ENCODE peak calls at places on chromosomes 3 and 15, in nine cellular contexts. B is activated CD4-positive, alpha-beta T cell treated with anti-CD3 and anti-CD28 coated beads, Interleukin-2, amount 10 ng/mL, durations not matched to agents 7 days and 5 days; N is GM19239; M is astrocyte; S is sigmoid colon; R is effector CD4-positive, alpha-beta T cell; W is HS-5; X is T follicular helper cell; J is H9. C is an unnamed sample.

GRCh38 chr3:153783804-153784203 is 337.4 kb upstream of the ARHGEF26 start:
- DNase-seq in B (no peak), N (no peak), M (no peak), S (no peak), R (no peak), W (no peak), X (no peak), J (no peak), C (no peak)

GRCh38 chr15:42911058-42911592 is 9.5 kb downstream of the TTBK2 start:
- DNase-seq in B (no peak), N (no peak), M (peak; percentile 16), S (no peak), R (no peak), W (peak; percentile 75), X (no peak), J (no peak), C (no peak)

GRCh38 chr3:41195970-41196369 is 3.3 kb upstream of the CTNNB1 start:
- DNase-seq in B (no peak), N (no peak), M (no peak), S (no peak), R (no peak), W (no peak), X (no peak), J (no peak), C (no peak)

GRCh38 chr3:143170043-143170442 is 50.5 kb downstream of the CHST2 start:
- DNase-seq in B (no peak), N (no peak), M (no peak), S (no peak), R (no peak), W (no peak), X (no peak), J (no peak), C (no peak)

GRCh38 chr15:71440479-71441071 is 325.3 kb downstream of the THSD4 start:
- DNase-seq in B (no peak), N (no peak), M (peak; percentile 57), S (no peak), R (no peak), W (peak; percentile 47), X (no peak), J (no peak), C (peak; percentile 43)

GRCh38 chr3:152258448-152259302 is 10.1 kb upstream of the MBNL1 start:
- DNase-seq in B (peak; percentile 67), N (no peak), M (peak; percentile 98), S (peak; percentile 85), R (peak; percentile 73), W (peak; percentile 92), X (peak; percentile 66), J (no peak), C (peak; percentile 89)

GRCh38 chr3:130242850-130243569 is 102.5 kb upstream of the COL6A5 start:
- DNase-seq in B (no peak), N (no peak), M (no peak), S (no peak), R (no peak), W (no peak), X (no peak), J (no peak), C (no peak)

GRCh38 chr15:62940755-62941361 is 101.7 kb upstream of the TPM1 start:
- DNase-seq in B (no peak), N (no peak), M (peak; percentile 97), S (peak; percentile 92), R (no peak), W (peak; percentile 74), X (no peak), J (no peak), C (peak; percentile 66)

GRCh38 chr3:65778966-65779365 is 259.8 kb downstream of the MAGI1 start:
- DNase-seq in B (no peak), N (no peak), M (peak; percentile 61), S (no peak), R (no peak), W (peak; percentile 6), X (no peak), J (no peak), C (peak; percentile 53)

GRCh38 chr3:124592658-124593441 is 137.4 kb upstream of the UMPS start:
- DNase-seq in B (no peak), N (no peak), M (no peak), S (no peak), R (no peak), W (no peak), X (no peak), J (no peak), C (no peak)

GRCh38 chr3:35900079-35900478 is 260.8 kb downstream of the ARPP21 start:
- DNase-seq in B (no peak), N (no peak), M (no peak), S (no peak), R (no peak), W (no peak), X (no peak), J (no peak), C (no peak)

GRCh38 chr15:64009241-64009640 is 37.0 kb downstream of the DAPK2 start:
- DNase-seq in B (no peak), N (no peak), M (no peak), S (no peak), R (no peak), W (no peak), X (no peak), J (no peak), C (no peak)

GRCh38 chr15:90915808-90916440 is 12.8 kb downstream of the MAN2A2 start:
- DNase-seq in B (no peak), N (no peak), M (no peak), S (peak; percentile 85), R (no peak), W (no peak), X (no peak), J (no peak), C (no peak)

GRCh38 chr15:79027532-79028410 is 62.8 kb downstream of the RASGRF1 start:
- DNase-seq in B (no peak), N (no peak), M (no peak), S (no peak), R (no peak), W (no peak), X (no peak), J (no peak), C (no peak)

GRCh38 chr3:4350789-4351163 is 47.6 kb downstream of the SETMAR start:
- DNase-seq in B (peak; percentile 79), N (peak; percentile 60), M (peak; percentile 55), S (no peak), R (peak; percentile 31), W (peak; percentile 31), X (peak; percentile 16), J (no peak), C (peak; percentile 48)

GRCh38 chr15:44735482-44736260 is 657 bp upstream of the TRIM69 start:
- DNase-seq in B (peak; percentile 38), N (no peak), M (no peak), S (peak; percentile 69), R (no peak), W (no peak), X (no peak), J (no peak), C (no peak)

GRCh38 chr3:4061854-4062360 is 241.3 kb upstream of the SETMAR start:
- DNase-seq in B (no peak), N (no peak), M (no peak), S (no peak), R (no peak), W (no peak), X (no peak), J (no peak), C (no peak)

GRCh38 chr15:94287794-94288246 is 56.5 kb downstream of the MCTP2 start:
- DNase-seq in B (peak; percentile 70), N (peak; percentile 25), M (no peak), S (no peak), R (no peak), W (no peak), X (no peak), J (no peak), C (no peak)

GRCh38 chr3:46449755-46450552 is 14.8 kb downstream of the LTF start:
- DNase-seq in B (no peak), N (no peak), M (no peak), S (no peak), R (no peak), W (no peak), X (no peak), J (peak; percentile 47), C (no peak)

GRCh38 chr3:49460188-49460885 is 9.7 kb upstream of the DAG1 start:
- DNase-seq in B (no peak), N (no peak), M (no peak), S (no peak), R (no peak), W (no peak), X (no peak), J (no peak), C (no peak)

GRCh38 chr3:13548696-13549512 is at the start of gene FBLN2:
- DNase-seq in B (no peak), N (no peak), M (no peak), S (peak; percentile 71), R (no peak), W (no peak), X (no peak), J (peak; percentile 71), C (no peak)

GRCh38 chr3:177681852-177682251 is 484.6 kb upstream of the TBL1XR1 start:
- DNase-seq in B (no peak), N (no peak), M (no peak), S (no peak), R (no peak), W (no peak), X (no peak), J (no peak), C (no peak)

GRCh38 chr3:184175981-184176376 is 1.3 kb downstream of the AP2M1 start:
- DNase-seq in B (no peak), N (no peak), M (no peak), S (no peak), R (no peak), W (no peak), X (no peak), J (no peak), C (no peak)

GRCh38 chr3:6821411-6821810 is 39.5 kb upstream of the GRM7 start:
- DNase-seq in B (no peak), N (no peak), M (peak; percentile 17), S (no peak), R (no peak), W (no peak), X (no peak), J (no peak), C (no peak)

GRCh38 chr3:147210676-147211075 is 195.7 kb downstream of the ZIC4 start:
- DNase-seq in B (no peak), N (no peak), M (no peak), S (no peak), R (no peak), W (no peak), X (no peak), J (no peak), C (no peak)

GRCh38 chr15:89089316-89090230 is 1.3 kb downstream of the ABHD2 start:
- DNase-seq in B (no peak), N (no peak), M (no peak), S (peak; percentile 56), R (no peak), W (no peak), X (no peak), J (no peak), C (no peak)

GRCh38 chr3:113769551-113769950 is 22.7 kb downstream of the ATP6V1A start:
- DNase-seq in B (no peak), N (no peak), M (peak; percentile 55), S (no peak), R (no peak), W (no peak), X (no peak), J (no peak), C (no peak)

GRCh38 chr3:159996018-159996417 is 7.4 kb downstream of the IL12A start:
- DNase-seq in B (no peak), N (no peak), M (peak; percentile 33), S (no peak), R (no peak), W (no peak), X (no peak), J (no peak), C (no peak)

GRCh38 chr3:158916111-158916510 is 114.3 kb downstream of the MFSD1 start:
- DNase-seq in B (no peak), N (no peak), M (no peak), S (no peak), R (no peak), W (no peak), X (no peak), J (no peak), C (no peak)

GRCh38 chr15:51299187-51300015 is 39.0 kb downstream of the CYP19A1 start:
- DNase-seq in B (no peak), N (no peak), M (no peak), S (no peak), R (no peak), W (no peak), X (no peak), J (no peak), C (no peak)

GRCh38 chr3:194671511-194671899 is 486 bp downstream of the LSG1 start:
- DNase-seq in B (peak; percentile 51), N (no peak), M (no peak), S (no peak), R (no peak), W (no peak), X (peak; percentile 7), J (no peak), C (peak; percentile 55)